ENCODE peak calls at places on chromosome 1, in four cellular contexts. D is ELR; Q is GM23338; W is activated CD8-positive, alpha-beta memory T cell treated with anti-CD3 and anti-CD28 coated beads for 24 hours. Y is an unnamed sample.

GRCh38 chr1:167328762-167329483 is 108.2 kb downstream of the POU2F1 start:
- DNase-seq in D (no peak), W (no peak), Q (peak; percentile 56), Y (no peak)

GRCh38 chr1:53656062-53656915 is 82.7 kb downstream of the GLIS1 start:
- DNase-seq in D (peak; percentile 73), W (no peak), Q (no peak), Y (no peak)

GRCh38 chr1:81142099-81142776 is 658.5 kb upstream of the ADGRL2 start:
- DNase-seq in W (no peak), D (peak; percentile 70), Q (no peak), Y (no peak)

GRCh38 chr1:158087320-158087927 is 93.3 kb upstream of the CD1D start:
- DNase-seq in Q (peak; percentile 95), D (peak; percentile 85), W (no peak), Y (peak; percentile 40)

GRCh38 chr1:91091812-91092211 is 70.0 kb upstream of the ZNF644 start:
- DNase-seq in W (no peak), Q (no peak), D (peak; percentile 36), Y (no peak)

GRCh38 chr1:182791464-182792179 is 2.0 kb downstream of the NPL start:
- DNase-seq in Q (no peak), D (no peak), W (no peak), Y (no peak)

GRCh38 chr1:205543351-205544305 is 39.2 kb downstream of the CDK18 start:
- DNase-seq in Q (peak; percentile 95), W (peak; percentile 51), D (peak; percentile 75), Y (peak; percentile 81)

GRCh38 chr1:13892671-13893325 is 192.8 kb downstream of the PRDM2 start:
- DNase-seq in W (no peak), D (no peak), Q (peak; percentile 56), Y (no peak)

GRCh38 chr1:71869326-71869725 is 413.0 kb downstream of the NEGR1 start:
- DNase-seq in W (no peak), Q (no peak), D (no peak), Y (no peak)

GRCh38 chr1:98813738-98814309 is 152.3 kb downstream of the SNX7 start:
- DNase-seq in Q (no peak), W (no peak), D (no peak), Y (no peak)

GRCh38 chr1:216140650-216141547 is 282.3 kb downstream of the USH2A start:
- DNase-seq in D (no peak), W (no peak), Q (no peak), Y (no peak)

GRCh38 chr1:29254346-29254745 is 18.0 kb downstream of the PTPRU start:
- DNase-seq in Q (no peak), W (no peak), D (no peak), Y (no peak)

GRCh38 chr1:51558375-51558924 is 39.4 kb upstream of the EPS15 start:
- DNase-seq in Q (peak; percentile 47), D (peak; percentile 92), W (no peak), Y (no peak)

GRCh38 chr1:227785094-227785811 is 30.2 kb upstream of the PRSS38 start:
- DNase-seq in D (no peak), W (no peak), Q (no peak), Y (no peak)

GRCh38 chr1:80384960-80385359 is 1378.4 kb upstream of the ADGRL4 start:
- DNase-seq in Q (no peak), D (no peak), W (no peak), Y (no peak)

GRCh38 chr1:174352117-174352516 is 95.6 kb upstream of the GPR52 start:
- DNase-seq in Q (no peak), D (peak; percentile 23), W (no peak), Y (no peak)

GRCh38 chr1:156487862-156488261 is 12.7 kb downstream of the MEF2D start:
- DNase-seq in D (peak; percentile 28), Q (no peak), W (no peak), Y (no peak)

GRCh38 chr1:17768651-17769241 is 13.6 kb downstream of the ACTL8 start:
- DNase-seq in Q (no peak), W (no peak), D (peak; percentile 91), Y (peak; percentile 33)

GRCh38 chr1:84836145-84836544 is 56.9 kb downstream of the LPAR3 start:
- DNase-seq in Q (no peak), D (peak; percentile 86), W (no peak), Y (no peak)

GRCh38 chr1:156993426-156994147 is 52.0 kb downstream of the ARHGEF11 start:
- DNase-seq in D (no peak), W (no peak), Q (no peak), Y (no peak)

GRCh38 chr1:230005040-230005439 is 62.0 kb upstream of the GALNT2 start:
- DNase-seq in Q (no peak), W (no peak), D (no peak), Y (no peak)

GRCh38 chr1:6475381-6476133 is 9.6 kb upstream of the TNFRSF25 start:
- DNase-seq in W (peak; percentile 91), D (peak; percentile 60), Q (peak; percentile 77), Y (peak; percentile 70)

GRCh38 chr1:96596226-96596625 is 125.4 kb upstream of the PTBP2 start:
- DNase-seq in Q (peak; percentile 87), D (peak; percentile 65), W (no peak), Y (no peak)

GRCh38 chr1:14516974-14517812 is 81.3 kb upstream of the KAZN start:
- DNase-seq in W (no peak), D (no peak), Q (no peak), Y (no peak)

GRCh38 chr1:65440322-65440864 is 19.9 kb downstream of the LEPR start:
- DNase-seq in D (no peak), Q (no peak), W (no peak), Y (no peak)

GRCh38 chr1:202193614-202194327 is at the start of gene LGR6:
- DNase-seq in D (no peak), Q (peak; percentile 64), W (no peak), Y (no peak)

GRCh38 chr1:2174348-2175054 is 20.1 kb downstream of the FAAP20 start:
- DNase-seq in W (peak; percentile 76), D (peak; percentile 71), Q (peak; percentile 91), Y (no peak)

GRCh38 chr1:202207292-202207691 is 13.7 kb downstream of the LGR6 start:
- DNase-seq in Q (peak; percentile 58), D (peak; percentile 52), W (no peak), Y (no peak)

GRCh38 chr1:30686236-30686635 is 37.1 kb downstream of the MATN1 start:
- DNase-seq in W (no peak), Q (no peak), D (no peak), Y (no peak)

GRCh38 chr1:117003253-117003875 is 1.8 kb downstream of the CD101 start:
- DNase-seq in Q (no peak), W (no peak), D (no peak), Y (no peak)

GRCh38 chr1:95953005-95953404 is 719.0 kb downstream of the RWDD3 start:
- DNase-seq in Q (peak; percentile 67), W (no peak), D (peak; percentile 30), Y (no peak)

GRCh38 chr1:99657213-99658030 is 11.5 kb downstream of the PALMD start:
- DNase-seq in Q (no peak), D (no peak), W (no peak), Y (no peak)

GRCh38 chr1:20355828-20356735 is 65.4 kb downstream of the VWA5B1 start:
- DNase-seq in D (no peak), Q (no peak), W (no peak), Y (no peak)

GRCh38 chr1:87968259-87968955 is 639.7 kb downstream of the LMO4 start:
- DNase-seq in W (no peak), D (peak; percentile 50), Q (peak; percentile 56), Y (no peak)

GRCh38 chr1:181504294-181505115 is 21.2 kb downstream of the CACNA1E start:
- DNase-seq in W (no peak), D (peak; percentile 55), Q (peak; percentile 86), Y (no peak)

GRCh38 chr1:99180343-99180808 is 83.9 kb upstream of the PLPPR4 start:
- DNase-seq in W (peak; percentile 72), Q (peak; percentile 89), D (peak; percentile 81), Y (peak; percentile 71)